ENCODE peak calls at places on chromosomes 4 and X, in four cellular contexts. C, K, X and E are unnamed samples.

GRCh38 chr4:2944882-2945526 is 18.2 kb downstream of the NOP14 start:
- DNase-seq in C (no peak), K (no peak), X (no peak), E (no peak)

GRCh38 chr4:156606444-156607197 is 365.0 kb downstream of the PDGFC start:
- DNase-seq in C (no peak), K (peak; percentile 31), X (no peak), E (no peak)

GRCh38 chr4:2684486-2684885 is 71.7 kb downstream of the TNIP2 start:
- DNase-seq in C (no peak), K (no peak), X (no peak), E (no peak)

GRCh38 chr4:25863906-25864418 is 1.2 kb upstream of the SEL1L3 start:
- DNase-seq in C (peak; percentile 62), K (no peak), X (no peak), E (peak; percentile 56)

GRCh38 chrX:138765061-138765460 is 53.5 kb upstream of the FGF13 start:
- DNase-seq in C (no peak), K (peak; percentile 80), X (no peak), E (no peak)

GRCh38 chrX:141341341-141341740 is 99.0 kb upstream of the SPANXC start:
- DNase-seq in C (no peak), K (peak; percentile 43), X (no peak), E (no peak)

GRCh38 chr4:137651128-137651527 is 118.8 kb upstream of the PCDH18 start:
- DNase-seq in C (no peak), K (peak; percentile 50), X (peak; percentile 32), E (no peak)

GRCh38 chr4:23374280-23374679 is 515.6 kb downstream of the PPARGC1A start:
- DNase-seq in C (no peak), K (no peak), X (no peak), E (no peak)

GRCh38 chrX:151563449-151563848 is at the start of gene PASD1:
- DNase-seq in C (no peak), K (no peak), X (no peak), E (no peak)

GRCh38 chr4:109067509-109068205 is 234.8 kb downstream of the COL25A1 start:
- DNase-seq in C (no peak), K (peak; percentile 64), X (no peak), E (no peak)

GRCh38 chrX:150649096-150649870 is 43.9 kb upstream of the MTMR1 start:
- DNase-seq in C (no peak), K (peak; percentile 45), X (no peak), E (no peak)

GRCh38 chr4:47466061-47466785 is 2.7 kb upstream of the COMMD8 start:
- DNase-seq in C (no peak), K (no peak), X (no peak), E (no peak)

GRCh38 chr4:83219344-83219990 is 65.1 kb downstream of the COQ2 start:
- DNase-seq in C (no peak), K (peak; percentile 31), X (peak; percentile 94), E (no peak)

GRCh38 chr4:19678763-19679162 is 572.9 kb upstream of the SLIT2 start:
- DNase-seq in C (no peak), K (peak; percentile 69), X (no peak), E (no peak)

GRCh38 chr4:27828843-27829242 is 968.2 kb downstream of the STIM2 start:
- DNase-seq in C (peak; percentile 17), K (no peak), X (no peak), E (no peak)

GRCh38 chrX:69136546-69137331 is 28.5 kb downstream of the PJA1 start:
- DNase-seq in C (peak; percentile 53), K (no peak), X (no peak), E (peak; percentile 72)

GRCh38 chrX:136643243-136643642 is 4.7 kb upstream of the CD40LG start:
- DNase-seq in C (no peak), K (no peak), X (no peak), E (no peak)

GRCh38 chrX:70485466-70485865 is 40.8 kb downstream of the DLG3 start:
- DNase-seq in C (peak; percentile 38), K (no peak), X (no peak), E (no peak)

GRCh38 chr4:56821394-56822263 is at the start of gene SPINK2:
- DNase-seq in C (peak; percentile 93), K (no peak), X (peak; percentile 81), E (peak; percentile 87)

GRCh38 chr4:188680004-188680666 is 540.9 kb downstream of the TRIML1 start:
- DNase-seq in C (peak; percentile 9), K (no peak), X (no peak), E (no peak)

GRCh38 chr4:85821688-85822087 is 346.7 kb downstream of the ARHGAP24 start:
- DNase-seq in C (no peak), K (no peak), X (no peak), E (no peak)

GRCh38 chr4:55069248-55069647 is 56.1 kb downstream of the KDR start:
- DNase-seq in C (no peak), K (peak; percentile 67), X (no peak), E (no peak)

GRCh38 chrX:115642895-115643530 is 82.0 kb downstream of the PLS3 start:
- DNase-seq in C (peak; percentile 34), K (peak; percentile 48), X (peak; percentile 56), E (peak; percentile 44)

GRCh38 chr4:159206427-159206871 is 103.6 kb downstream of the RAPGEF2 start:
- DNase-seq in C (no peak), K (no peak), X (peak; percentile 81), E (no peak)

GRCh38 chr4:17232575-17233253 is 279.2 kb downstream of the QDPR start:
- DNase-seq in C (peak; percentile 18), K (peak; percentile 79), X (no peak), E (no peak)

GRCh38 chr4:1010522-1011021 is 854 bp upstream of the FGFRL1 start:
- DNase-seq in C (peak; percentile 40), K (peak; percentile 97), X (no peak), E (peak; percentile 59)

GRCh38 chr4:162959056-162959455 is 207.6 kb downstream of the NAF1 start:
- DNase-seq in C (peak; percentile 36), K (no peak), X (no peak), E (peak; percentile 28)

GRCh38 chrX:18194688-18195087 is 26.0 kb downstream of the BEND2 start:
- DNase-seq in C (no peak), K (no peak), X (no peak), E (no peak)

GRCh38 chrX:24341795-24342194 is 18.6 kb upstream of the SUPT20HL1 start:
- DNase-seq in C (no peak), K (peak; percentile 85), X (no peak), E (no peak)

GRCh38 chr4:187215438-187215837 is 491.8 kb upstream of the FAT1 start:
- DNase-seq in C (no peak), K (no peak), X (no peak), E (no peak)
- H3F3A ChIP-seq in C (no peaks in the 10 kb centered on the region), K (no peaks in the 10 kb centered on the region), X (no peaks in the 10 kb centered on the region), E (no peaks in the 10 kb centered on the region)

GRCh38 chr4:40990202-40990898 is 224.0 kb downstream of the APBB2 start:
- DNase-seq in C (no peak), K (peak; percentile 93), X (no peak), E (no peak)
- H3F3A ChIP-seq in C (no peaks in the 10 kb centered on the region), K (peaks cover 66% of the 10 kb centered on the region), X (no peaks in the 10 kb centered on the region), E (no peaks in the 10 kb centered on the region)

DNA sequence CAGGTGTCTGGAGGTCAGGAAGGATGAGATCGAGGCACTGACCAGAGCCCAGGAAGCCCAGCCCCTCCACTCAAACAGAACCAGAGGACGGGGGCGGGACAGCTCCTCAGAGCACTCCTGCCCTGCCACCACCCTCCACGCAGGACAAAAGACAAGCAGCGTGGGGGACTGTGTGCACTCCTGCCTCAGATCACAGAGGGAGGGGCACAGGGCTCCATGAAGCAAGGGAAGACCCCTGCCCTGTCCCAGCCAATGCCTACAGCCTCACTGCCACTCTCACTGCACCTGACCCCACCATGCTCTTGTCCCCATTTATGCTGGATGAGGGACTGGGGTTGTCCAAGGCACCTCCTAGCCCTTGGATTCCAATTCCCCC is 169.0 kb downstream of the AFAP1 start:
- DNase-seq in C (no peak), K (no peak), X (no peak), E (no peak)
- H3F3A ChIP-seq in C (no peaks in the 10 kb centered on the region), K (peaks cover 16% of the 10 kb centered on the region), X (no peaks in the 10 kb centered on the region), E (no peaks in the 10 kb centered on the region)

DNA sequence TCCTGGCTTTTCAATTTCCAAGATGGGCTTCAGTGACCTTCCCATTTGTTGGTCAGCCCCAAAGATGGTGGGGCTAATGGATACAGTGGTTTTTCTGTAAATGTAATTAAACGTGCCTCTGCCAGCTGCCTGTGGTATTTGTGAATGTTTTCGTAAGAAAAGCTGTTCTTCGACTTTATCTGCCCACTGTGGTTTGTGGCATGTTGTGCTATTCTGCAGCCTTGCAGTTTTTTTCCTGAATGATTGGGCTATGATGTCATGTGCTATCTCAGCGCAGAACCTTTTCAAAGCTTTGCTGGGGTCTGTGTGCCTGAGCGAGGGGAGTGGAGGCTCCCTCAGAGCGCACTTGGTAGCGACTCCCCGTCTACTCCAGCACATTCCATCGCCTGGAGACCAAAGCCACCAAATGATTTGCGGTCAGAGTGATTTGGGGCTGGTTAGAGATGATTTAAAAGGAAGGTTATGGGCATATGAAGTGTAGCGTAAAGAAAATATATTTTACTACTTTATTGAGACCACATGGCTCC is 137.5 kb downstream of the PALLD start:
- DNase-seq in C (no peak), K (peak; percentile 89), X (no peak), E (peak; percentile 45)
- H3F3A ChIP-seq in C (peaks cover 3% of the 10 kb centered on the region), K (peaks cover 67% of the 10 kb centered on the region), X (no peaks in the 10 kb centered on the region), E (peaks cover 44% of the 10 kb centered on the region)

DNA sequence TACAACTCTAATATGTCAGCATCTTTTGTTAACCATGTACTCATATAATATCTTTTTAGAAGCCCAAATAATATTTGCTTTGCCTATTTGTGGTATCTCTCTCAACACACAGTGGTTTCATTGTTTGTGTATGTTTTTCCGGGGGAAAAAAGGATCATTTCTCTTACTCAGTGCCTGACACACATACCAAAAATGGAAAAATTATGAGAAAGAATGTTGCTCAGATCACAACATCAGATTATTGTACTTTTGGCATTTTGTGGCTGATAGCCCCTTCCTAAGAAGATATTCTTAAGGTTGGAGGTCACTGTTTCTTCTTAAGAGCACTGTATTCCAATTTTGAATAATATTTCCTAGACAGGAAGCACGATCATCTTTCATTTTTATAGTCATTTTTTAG is 93.6 kb downstream of the PDLIM5 start:
- DNase-seq in C (no peak), K (peak; percentile 71), X (no peak), E (no peak)
- H3F3A ChIP-seq in C (no peaks in the 10 kb centered on the region), K (peaks cover 50% of the 10 kb centered on the region), X (no peaks in the 10 kb centered on the region), E (no peaks in the 10 kb centered on the region)

GRCh38 chrX:154542723-154543424 is 3.8 kb downstream of the G6PD start:
- DNase-seq in C (no peak), K (no peak), X (no peak), E (no peak)
- H3F3A ChIP-seq in C (peaks cover 2% of the 10 kb centered on the region), K (peaks cover 3% of the 10 kb centered on the region), X (no peaks in the 10 kb centered on the region), E (no peaks in the 10 kb centered on the region)

GRCh38 chr4:150237110-150237852 is 159.0 kb downstream of the DCLK2 start:
- DNase-seq in C (no peak), K (peak; percentile 95), X (no peak), E (no peak)
- H3F3A ChIP-seq in C (no peaks in the 10 kb centered on the region), K (peaks cover 39% of the 10 kb centered on the region), X (no peaks in the 10 kb centered on the region), E (no peaks in the 10 kb centered on the region)